ENCODE peak calls at places on chromosomes 2 and 18, in five cellular contexts. O is spleen, L is right lobe of liver, M is AG04450, S is Peyer's patch. V is an unnamed sample.

GRCh38 chr18:57806891-57807280 is 3.8 kb upstream of the ATP8B1 start:
- DNase-seq in O (no peak), L (no peak), M (no peak), S (no peak), V (no peak)

GRCh38 chr2:8574196-8575010 is 107.5 kb upstream of the ID2 start:
- DNase-seq in O (peak; percentile 80), L (no peak), M (no peak), S (no peak), V (no peak)

GRCh38 chr2:223459328-223459939 is 142.7 kb downstream of the SCG2 start:
- DNase-seq in O (no peak), L (no peak), M (no peak), S (no peak), V (no peak)

GRCh38 chr18:10526211-10526949 is 553 bp downstream of the NAPG start:
- DNase-seq in O (peak; percentile 94), L (peak; percentile 82), M (no peak), S (peak; percentile 77), V (no peak)

GRCh38 chr2:191612496-191612895 is 65.4 kb upstream of the NABP1 start:
- DNase-seq in O (no peak), L (no peak), M (peak; percentile 64), S (no peak), V (peak; percentile 99)

GRCh38 chr2:1546023-1546591 is 132.8 kb downstream of the TPO start:
- DNase-seq in O (no peak), L (no peak), M (peak; percentile 37), S (no peak), V (no peak)

GRCh38 chr2:98127229-98127989 is 40.4 kb downstream of the VWA3B start:
- DNase-seq in O (no peak), L (no peak), M (no peak), S (no peak), V (no peak)

GRCh38 chr2:133568172-133568571 is at the start of gene NCKAP5:
- DNase-seq in O (no peak), L (peak; percentile 62), M (peak; percentile 43), S (peak; percentile 76), V (no peak)

GRCh38 chr2:41955641-41956040 is 92.2 kb upstream of the PKDCC start:
- DNase-seq in O (no peak), L (no peak), M (no peak), S (no peak), V (no peak)

GRCh38 chr2:130332271-130333073 is 10.2 kb upstream of the IMP4 start:
- DNase-seq in O (peak; percentile 91), L (peak; percentile 75), M (no peak), S (peak; percentile 79), V (no peak)

GRCh38 chr2:130328710-130329109 is 14.0 kb upstream of the IMP4 start:
- DNase-seq in O (no peak), L (no peak), M (no peak), S (no peak), V (no peak)

GRCh38 chr2:130327703-130328527 is 14.8 kb upstream of the IMP4 start:
- DNase-seq in O (no peak), L (no peak), M (no peak), S (no peak), V (no peak)
- TF ChIP-seq CTCF in O (no peak), L (no peak), M (no peak), S (no peak), V (no peak)

GRCh38 chr2:45773909-45774308 is 122.4 kb downstream of the PRKCE start:
- DNase-seq in O (no peak), L (no peak), M (no peak), S (no peak), V (no peak)
- H3K4me3 ChIP-seq in O (no peak overlapping the region), L (no peak overlapping the region), M (no peak overlapping the region), S (no peak overlapping the region), V (no peak overlapping the region)

DNA sequence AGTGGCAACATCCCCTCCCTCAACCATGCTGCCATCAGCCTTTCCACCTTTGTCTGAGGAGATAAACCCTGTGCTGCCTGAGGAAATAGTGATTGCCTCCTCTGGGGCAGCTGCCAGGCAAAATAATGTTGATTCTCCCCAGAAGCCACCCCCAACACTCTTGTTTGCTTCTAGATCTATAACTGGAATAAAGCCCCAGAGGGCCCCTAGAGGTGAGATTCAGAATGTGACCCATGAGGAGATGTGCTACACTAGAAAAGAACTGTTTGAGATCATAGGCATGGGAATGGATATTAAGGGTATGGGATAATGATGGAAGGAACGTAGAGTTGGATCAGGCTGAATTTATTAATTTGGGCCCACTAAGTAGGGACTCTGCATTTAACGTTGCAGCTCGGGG is 116.3 kb upstream of the RMP24 start:
- DNase-seq in O (no peak), L (no peak), M (no peak), S (no peak), V (no peak)
- TF ChIP-seq CTCF in O (no peak), L (no peak), M (no peak), S (no peak), V (no peak)

GRCh38 chr18:5630057-5630765 is 86.4 kb upstream of the EPB41L3 start:
- DNase-seq in O (peak; percentile 80), L (peak; percentile 77), M (no peak), S (peak; percentile 94), V (no peak)
- H3K4me3 ChIP-seq in O (peak overlapping the region; percentile 60), L (peak overlapping the region; percentile 39), M (peak overlapping the region; percentile 67), S (peak overlapping the region; percentile 92), V (peak overlapping the region; percentile 78)

V was measured in epithelial cell of proximal tubule.